ENCODE peak calls at places on chromosomes 13 and 19, in six cellular contexts. I, O, V, M, G and C are unnamed samples. For H3K9me3, the result is how much of the 10 kb centered on the place peaks cover.

GRCh38 chr13:98488736-98489135 is 88.2 kb downstream of the STK24 start:
- DNase-seq in I (no peak), G (no peak), O (no peak), V (no peak), M (no peak), C (no peak)

GRCh38 chr19:18495204-18495911 is 26.5 kb downstream of the ELL start:
- DNase-seq in O (no peak), V (no peak), M (no peak), G (no peak), I (no peak), C (no peak)

GRCh38 chr13:50129923-50130685 is 114.9 kb downstream of the KCNRG start:
- DNase-seq in O (no peak), I (no peak), G (peak), M (peak), V (peak), C (no peak)

GRCh38 chr19:2549701-2550191 is 73.8 kb downstream of the GADD45B start:
- DNase-seq in I (peak), O (no peak), G (peak), M (peak), V (peak), C (no peak)

GRCh38 chr19:17765069-17765618 is 13.9 kb downstream of the FCHO1 start:
- DNase-seq in O (no peak), I (peak), V (peak), G (peak), M (peak), C (no peak)

GRCh38 chr19:56174086-56174485 is 1.7 kb upstream of the GALP start:
- DNase-seq in O (no peak), I (no peak), V (no peak), M (no peak), G (no peak), C (no peak)

GRCh38 chr19:46898731-46899130 is 37.9 kb downstream of the ARHGAP35 start:
- DNase-seq in O (no peak), I (no peak), V (no peak), G (peak), M (no peak), C (peak)

GRCh38 chr19:13430790-13431582 is 75.3 kb downstream of the CACNA1A start:
- DNase-seq in O (no peak), G (peak), I (peak), V (peak), M (peak), C (peak)

GRCh38 chr13:66965146-66965545 is 265.0 kb downstream of the PCDH9 start:
- DNase-seq in O (no peak), I (no peak), G (no peak), M (no peak), V (no peak), C (no peak)

GRCh38 chr13:44605275-44605674 is 29.1 kb upstream of the TSC22D1 start:
- DNase-seq in M (no peak), G (no peak), I (no peak), V (no peak), O (no peak), C (no peak)

GRCh38 chr19:46785054-46785979 is 3.1 kb downstream of the SLC1A5 start:
- DNase-seq in O (no peak), I (no peak), V (no peak), G (no peak), M (no peak), C (no peak)

GRCh38 chr19:16425993-16426392 is 45.8 kb downstream of the EPS15L1 start:
- DNase-seq in I (no peak), G (no peak), V (no peak), O (no peak), M (no peak), C (no peak)

GRCh38 chr13:23579886-23580706 is 9.9 kb downstream of the TNFRSF19 start:
- DNase-seq in V (no peak), I (no peak), M (no peak), G (no peak), O (no peak), C (no peak)

GRCh38 chr19:5292843-5293606 is 47.6 kb downstream of the PTPRS start:
- DNase-seq in M (peak), I (peak), V (peak), G (peak), O (peak), C (no peak)

GRCh38 chr19:15464394-15465385 is at the start of gene RASAL3:
- DNase-seq in O (no peak), G (no peak), V (no peak), I (no peak), M (peak), C (no peak)

GRCh38 chr19:50998061-50998460 is 3.3 kb downstream of the KLK8 start:
- DNase-seq in G (no peak), I (no peak), M (no peak), V (no peak), O (no peak), C (no peak)

GRCh38 chr19:1502433-1503088 is 10.3 kb downstream of the ADAMTSL5 start:
- DNase-seq in M (no peak), I (no peak), G (no peak), O (no peak), V (no peak), C (no peak)

GRCh38 chr19:29539131-29539530 is 13.3 kb downstream of the VSTM2B start:
- DNase-seq in I (no peak), G (no peak), V (no peak), M (no peak), O (no peak), C (no peak)

GRCh38 chr13:30997697-30998547 is 65.5 kb downstream of the TEX26 start:
- DNase-seq in G (no peak), O (no peak), I (no peak), M (no peak), V (no peak), C (no peak)

GRCh38 chr19:23263396-23263795 is 13.2 kb upstream of the ZNF724 start:
- DNase-seq in O (no peak), V (no peak), G (no peak), M (no peak), I (no peak), C (no peak)

GRCh38 chr13:32407854-32408253 is 20.1 kb downstream of the N4BP2L1 start:
- DNase-seq in M (no peak), I (no peak), V (no peak), G (no peak), O (no peak), C (no peak)

GRCh38 chr13:94411747-94412146 is 67.7 kb downstream of the DCT start:
- DNase-seq in I (no peak), G (no peak), M (no peak), O (no peak), V (no peak), C (no peak)

GRCh38 chr19:1064661-1065605 is 2.0 kb upstream of the ARHGAP45 start:
- DNase-seq in V (peak), G (peak), M (peak), O (no peak), I (no peak), C (no peak)

GRCh38 chr13:36028359-36028758 is 102.8 kb downstream of the DCLK1 start:
- DNase-seq in G (no peak), O (no peak), I (no peak), M (no peak), V (no peak), C (no peak)

GRCh38 chr19:18529782-18530181 is 7.9 kb upstream of the ELL start:
- DNase-seq in I (no peak), O (no peak), G (no peak), M (no peak), V (no peak), C (no peak)

GRCh38 chr13:41568990-41569387 is 111.6 kb downstream of the RGCC start:
- DNase-seq in M (no peak), V (no peak), G (no peak), O (no peak), I (no peak), C (no peak)

GRCh38 chr13:113765241-113765910 is 6.3 kb downstream of the TMEM255B start:
- DNase-seq in V (no peak), M (no peak), G (no peak), I (no peak), O (no peak), C (no peak)

GRCh38 chr19:14005381-14006084 is 587 bp downstream of the RFX1 start:
- DNase-seq in O (peak), M (peak), I (peak), G (peak), V (peak), C (peak)

GRCh38 chr13:62537593-62537992 is 1121.9 kb upstream of the PCDH20 start:
- DNase-seq in V (no peak), M (no peak), O (no peak), I (no peak), G (no peak), C (no peak)

GRCh38 chr13:97223711-97224461 is 1.8 kb downstream of the MBNL2 start:
- DNase-seq in G (peak), O (no peak), M (peak), I (peak), V (peak), C (peak)
- H3K27ac ChIP-seq in G (peak), O (peak), M (peak), I (peak), V (peak), C (peak)

DNA sequence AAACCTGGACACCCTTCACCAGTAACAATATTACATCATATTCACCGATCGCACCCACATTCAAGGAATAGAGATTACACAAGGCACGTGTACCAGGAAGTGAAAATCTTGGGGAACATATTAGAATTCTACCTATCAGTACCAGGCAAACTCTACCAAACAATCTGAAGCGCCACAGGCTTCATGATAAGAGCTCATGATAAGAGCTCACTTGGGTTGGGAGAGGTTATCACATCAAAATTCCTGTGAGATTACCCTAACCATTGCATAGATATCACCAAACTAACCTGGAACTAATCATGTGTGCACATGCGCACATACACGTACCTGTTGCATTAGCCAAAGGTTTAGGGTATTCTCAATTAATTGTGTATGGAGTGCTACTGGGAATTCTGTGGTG is 1861.3 kb downstream of the PCDH9 start:
- DNase-seq in V (no peak), G (no peak), M (no peak), I (no peak), O (no peak), C (no peak)
- TF ChIP-seq CTCF in V (no peak), G (no peak), M (no peak), I (no peak), O (no peak), C (no peak)

DNA sequence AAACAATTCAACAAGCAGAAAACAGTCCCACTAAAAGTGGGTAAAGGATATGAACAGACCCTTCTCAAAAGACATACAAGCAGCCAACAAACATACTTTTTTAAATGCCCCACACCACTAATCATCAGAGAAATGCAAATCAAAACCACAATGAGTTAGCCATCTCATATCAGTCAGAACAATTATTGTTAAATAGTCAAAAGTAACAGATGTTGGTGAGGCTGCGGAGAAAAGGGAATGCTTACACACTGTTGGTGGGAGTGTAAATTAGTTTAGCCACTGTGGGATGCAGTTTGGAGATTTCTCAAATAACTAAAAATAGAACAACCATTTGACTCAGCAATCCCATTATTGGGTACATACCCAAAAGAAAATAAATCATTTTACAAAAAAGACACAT is 8.7 kb downstream of the ZNF529 start:
- DNase-seq in V (no peak), M (no peak), G (no peak), I (no peak), O (no peak), C (no peak)
- H3K9me3 ChIP-seq in V (under half), M (under half), G (under half), I (under half), O (half or more), C (under half)

DNA sequence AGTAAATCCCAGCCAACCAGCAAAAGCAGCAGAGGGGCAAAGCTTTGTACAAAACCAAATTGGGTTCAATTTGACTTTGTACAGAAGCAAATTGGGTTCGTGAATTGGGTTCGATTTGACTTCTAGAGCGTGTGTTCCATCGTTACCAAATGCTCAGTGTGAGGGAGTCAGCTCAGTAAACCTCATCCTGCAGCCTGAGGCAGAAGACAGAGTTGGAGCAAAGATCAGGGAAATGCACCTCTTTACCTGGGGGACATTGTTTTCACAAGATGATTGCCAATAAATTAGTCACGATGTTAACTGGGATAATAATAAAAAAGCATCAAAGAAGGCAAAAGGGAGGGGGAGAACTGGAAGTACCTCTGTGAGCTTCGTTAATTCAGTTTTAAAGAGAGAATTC is 1.5 kb downstream of the RAB20 start:
- DNase-seq in G (no peak), V (no peak), I (no peak), M (no peak), O (no peak), C (no peak)
- H3K27ac ChIP-seq in G (peak), V (peak), I (peak), M (peak), O (peak), C (no peak)

GRCh38 chr19:10091892-10092641 is 6.0 kb downstream of the SHFL start:
- DNase-seq in I (no peak), G (no peak), V (no peak), M (no peak), O (no peak), C (no peak)
- TF ChIP-seq CTCF in I (no peak), G (no peak), V (no peak), M (no peak), O (no peak), C (no peak)